ENCODE peak calls at places on chromosomes 5 and 9, in four cellular contexts. One of them, this sample, is unnamed.

GRCh38 chr5:18744990-18745590 is 1110.8 kb downstream of the TAF11L14 start:
- DNase-seq in aorta: no peak
- DNase-seq in stimulated activated CD8-positive, alpha-beta memory T cell treated with anti-CD3 and anti-CD28 coated beads, Interleukin-15, amount 100 ng/mL, for 24 hours: no peak
- DNase-seq in uterus: no peak
- DNase-seq in this sample: no peak

GRCh38 chr5:143197260-143197656 is 206.2 kb downstream of the NR3C1 start:
- DNase-seq in aorta: no peak
- DNase-seq in stimulated activated CD8-positive, alpha-beta memory T cell treated with anti-CD3 and anti-CD28 coated beads, Interleukin-15, amount 100 ng/mL, for 24 hours: no peak
- DNase-seq in uterus: no peak
- DNase-seq in this sample: no peak

GRCh38 chr9:36204906-36205547 is 14.3 kb downstream of the CLTA start:
- DNase-seq in aorta: no peak
- DNase-seq in stimulated activated CD8-positive, alpha-beta memory T cell treated with anti-CD3 and anti-CD28 coated beads, Interleukin-15, amount 100 ng/mL, for 24 hours: no peak
- DNase-seq in uterus: no peak
- DNase-seq in this sample: no peak

GRCh38 chr5:169094586-169095409 is 206.1 kb downstream of the SLIT3 start:
- DNase-seq in aorta: no peak
- DNase-seq in stimulated activated CD8-positive, alpha-beta memory T cell treated with anti-CD3 and anti-CD28 coated beads, Interleukin-15, amount 100 ng/mL, for 24 hours: no peak
- DNase-seq in uterus: no peak
- DNase-seq in this sample: no peak

GRCh38 chr5:170104710-170105109 is 987 bp upstream of the FOXI1 start:
- DNase-seq in aorta: no peak
- DNase-seq in stimulated activated CD8-positive, alpha-beta memory T cell treated with anti-CD3 and anti-CD28 coated beads, Interleukin-15, amount 100 ng/mL, for 24 hours: no peak
- DNase-seq in uterus: no peak
- DNase-seq in this sample: no peak

GRCh38 chr5:78611161-78611605 is 37.4 kb downstream of the LHFPL2 start:
- DNase-seq in aorta: no peak
- DNase-seq in stimulated activated CD8-positive, alpha-beta memory T cell treated with anti-CD3 and anti-CD28 coated beads, Interleukin-15, amount 100 ng/mL, for 24 hours: no peak
- DNase-seq in uterus: no peak
- DNase-seq in this sample: no peak

GRCh38 chr9:86328153-86328552 is 26.1 kb downstream of the TUT7 start:
- DNase-seq in aorta: no peak
- DNase-seq in stimulated activated CD8-positive, alpha-beta memory T cell treated with anti-CD3 and anti-CD28 coated beads, Interleukin-15, amount 100 ng/mL, for 24 hours: no peak
- DNase-seq in uterus: no peak
- DNase-seq in this sample: no peak

GRCh38 chr9:113632776-113633590 is 169.5 kb downstream of the RGS3 start:
- DNase-seq in aorta: peak
- DNase-seq in stimulated activated CD8-positive, alpha-beta memory T cell treated with anti-CD3 and anti-CD28 coated beads, Interleukin-15, amount 100 ng/mL, for 24 hours: no peak
- DNase-seq in uterus: no peak
- DNase-seq in this sample: no peak

GRCh38 chr9:134396825-134397224 is 70.6 kb downstream of the RXRA start:
- DNase-seq in aorta: no peak
- DNase-seq in stimulated activated CD8-positive, alpha-beta memory T cell treated with anti-CD3 and anti-CD28 coated beads, Interleukin-15, amount 100 ng/mL, for 24 hours: no peak
- DNase-seq in uterus: no peak
- DNase-seq in this sample: no peak

GRCh38 chr9:33884856-33885701 is 68.1 kb downstream of the UBE2R2 start:
- DNase-seq in aorta: no peak
- DNase-seq in stimulated activated CD8-positive, alpha-beta memory T cell treated with anti-CD3 and anti-CD28 coated beads, Interleukin-15, amount 100 ng/mL, for 24 hours: no peak
- DNase-seq in uterus: no peak
- DNase-seq in this sample: no peak

GRCh38 chr9:134172198-134173126 is 8.1 kb upstream of the RNU6ATAC start:
- DNase-seq in aorta: no peak
- DNase-seq in stimulated activated CD8-positive, alpha-beta memory T cell treated with anti-CD3 and anti-CD28 coated beads, Interleukin-15, amount 100 ng/mL, for 24 hours: no peak
- DNase-seq in uterus: no peak
- DNase-seq in this sample: no peak

GRCh38 chr5:122076023-122076422 is 2.0 kb downstream of the LOX start:
- DNase-seq in aorta: no peak
- DNase-seq in stimulated activated CD8-positive, alpha-beta memory T cell treated with anti-CD3 and anti-CD28 coated beads, Interleukin-15, amount 100 ng/mL, for 24 hours: no peak
- DNase-seq in uterus: no peak
- DNase-seq in this sample: no peak

GRCh38 chr5:5116953-5117352 is 23.2 kb upstream of the ADAMTS16 start:
- DNase-seq in aorta: no peak
- DNase-seq in stimulated activated CD8-positive, alpha-beta memory T cell treated with anti-CD3 and anti-CD28 coated beads, Interleukin-15, amount 100 ng/mL, for 24 hours: no peak
- DNase-seq in uterus: no peak
- DNase-seq in this sample: no peak

GRCh38 chr5:57777174-57777581 is 294.6 kb upstream of the ACTBL2 start:
- DNase-seq in aorta: no peak
- DNase-seq in stimulated activated CD8-positive, alpha-beta memory T cell treated with anti-CD3 and anti-CD28 coated beads, Interleukin-15, amount 100 ng/mL, for 24 hours: no peak
- DNase-seq in uterus: no peak
- DNase-seq in this sample: no peak

GRCh38 chr9:114588150-114588663 is 638 bp downstream of the ATP6V1G1 start:
- DNase-seq in aorta: no peak
- DNase-seq in stimulated activated CD8-positive, alpha-beta memory T cell treated with anti-CD3 and anti-CD28 coated beads, Interleukin-15, amount 100 ng/mL, for 24 hours: no peak
- DNase-seq in uterus: no peak
- DNase-seq in this sample: peak